ENCODE peak calls at places on chromosomes 13 and 19, in seven cellular contexts. A is HCT116, X is H1, R is SK-N-SH, H is HepG2, U is K562, P is GM12878. Q is an unnamed sample.

GRCh38 chr13:46058268-46058667 is 5.7 kb upstream of the ZC3H13 start:
- DNase-seq in P (no peak), R (no peak), U (no peak), A (no peak), H (no peak), X (no peak), Q (no peak)

GRCh38 chr19:41350735-41351338 is 2.9 kb downstream of the TGFB1 start:
- DNase-seq in U (peak; percentile 67), X (no peak), R (peak; percentile 16), A (no peak), P (no peak), H (no peak), Q (no peak)

GRCh38 chr13:63684822-63685221 is 2269.2 kb upstream of the PCDH20 start:
- DNase-seq in U (no peak), P (no peak), R (no peak), X (no peak), H (no peak), A (no peak), Q (no peak)

GRCh38 chr13:46622918-46623256 is 69.9 kb downstream of the LRCH1 start:
- DNase-seq in A (no peak), X (no peak), U (no peak), P (no peak), H (no peak), R (peak; percentile 71), Q (no peak)

GRCh38 chr19:27929399-27929798 is 1283.6 kb downstream of the UQCRFS1 start:
- DNase-seq in H (no peak), R (no peak), P (no peak), A (no peak), X (no peak), U (no peak), Q (no peak)

GRCh38 chr13:45799451-45799850 is 52.1 kb downstream of the SIAH3 start:
- DNase-seq in U (no peak), A (no peak), X (no peak), H (no peak), R (no peak), P (no peak), Q (no peak)

GRCh38 chr19:38686530-38686888 is 39.1 kb downstream of the ACTN4 start:
- DNase-seq in P (peak; percentile 53), X (no peak), U (peak; percentile 36), A (no peak), R (no peak), H (no peak), Q (no peak)

GRCh38 chr19:54905411-54905810 is 537 bp upstream of the NCR1 start:
- DNase-seq in R (no peak), P (no peak), H (no peak), U (no peak), X (no peak), A (no peak), Q (no peak)

GRCh38 chr19:43651758-43652545 is 12.3 kb upstream of the CADM4 start:
- DNase-seq in X (no peak), H (peak; percentile 75), U (peak; percentile 70), P (no peak), R (peak; percentile 72), A (no peak), Q (peak; percentile 84)

GRCh38 chr19:14577264-14577663 is 5.4 kb upstream of the NDUFB7 start:
- DNase-seq in R (no peak), U (no peak), A (no peak), H (no peak), X (no peak), P (no peak), Q (no peak)

GRCh38 chr13:63517376-63517775 is 2101.7 kb upstream of the PCDH20 start:
- DNase-seq in X (no peak), P (no peak), R (no peak), A (no peak), H (no peak), U (no peak), Q (no peak)

GRCh38 chr13:27789153-27789494 is 3.2 kb upstream of the GSX1 start:
- DNase-seq in P (no peak), H (no peak), A (no peak), U (no peak), X (no peak), R (no peak), Q (no peak)

GRCh38 chr13:104657196-104657595 is 1591.0 kb upstream of the SLC10A2 start:
- DNase-seq in P (no peak), A (no peak), H (no peak), U (no peak), X (no peak), R (no peak), Q (no peak)

GRCh38 chr13:75705395-75705794 is 69.3 kb downstream of the LMO7 start:
- DNase-seq in X (no peak), R (no peak), P (no peak), H (no peak), U (no peak), A (peak; percentile 95), Q (no peak)

GRCh38 chr13:65914707-65915106 is 1315.4 kb downstream of the PCDH9 start:
- DNase-seq in R (no peak), H (no peak), U (no peak), P (no peak), X (no peak), A (no peak), Q (no peak)

GRCh38 chr19:1950640-1951039 is 9.7 kb downstream of the CSNK1G2 start:
- DNase-seq in A (no peak), H (no peak), X (no peak), P (no peak), U (no peak), R (no peak), Q (no peak)

GRCh38 chr19:11296264-11296663 is 304 bp downstream of the TSPAN16 start:
- DNase-seq in P (no peak), H (no peak), U (no peak), A (no peak), R (no peak), X (no peak), Q (no peak)

GRCh38 chr13:94427313-94427712 is 52.2 kb downstream of the DCT start:
- DNase-seq in U (no peak), H (no peak), A (no peak), X (no peak), P (no peak), R (peak; percentile 40), Q (no peak)

GRCh38 chr13:69617587-69617986 is 490.0 kb upstream of the ATXN8OS start:
- DNase-seq in X (no peak), U (no peak), A (no peak), H (no peak), R (no peak), P (no peak), Q (no peak)

GRCh38 chr19:33301011-33301899 is 1.1 kb downstream of the CEBPA start:
- DNase-seq in P (no peak), U (no peak), A (no peak), R (peak; percentile 63), H (no peak), X (no peak), Q (peak; percentile 48)

GRCh38 chr19:4352701-4353121 is 9.3 kb downstream of the MPND start:
- DNase-seq in P (no peak), R (peak; percentile 88), A (no peak), X (no peak), U (peak; percentile 72), H (peak; percentile 47), Q (no peak)

GRCh38 chr19:55369651-55370304 is 485 bp downstream of the IL11 start:
- DNase-seq in X (no peak), U (peak; percentile 91), A (no peak), H (no peak), P (no peak), R (peak; percentile 96), Q (peak; percentile 51)

GRCh38 chr19:11554160-11554559 is 4.9 kb downstream of the ELOF1 start:
- DNase-seq in R (no peak), U (no peak), A (no peak), X (no peak), P (peak; percentile 45), H (no peak), Q (no peak)

GRCh38 chr13:25963681-25964080 is 88.1 kb downstream of the SHISA2 start:
- DNase-seq in P (no peak), R (peak; percentile 63), H (no peak), X (no peak), U (no peak), A (no peak), Q (no peak)
- TF ChIP-seq JUND in P (no peak), R (no peak), H (no peak), X (no peak), U (no peak), A (no peak), Q (no peak)

GRCh38 chr13:54185101-54185500 is 1156.5 kb downstream of the OLFM4 start:
- DNase-seq in X (no peak), U (no peak), A (no peak), R (no peak), H (no peak), P (no peak), Q (no peak)
- TF ChIP-seq JUND in X (no peak), U (no peak), A (no peak), R (no peak), H (no peak), P (no peak), Q (no peak)

GRCh38 chr19:49395581-49396407 is 7.7 kb downstream of the KASH5 start:
- DNase-seq in R (peak; percentile 9), H (no peak), P (no peak), U (no peak), X (no peak), A (no peak), Q (no peak)

GRCh38 chr19:49398931-49399330 is 10.9 kb downstream of the KASH5 start:
- DNase-seq in H (no peak), U (no peak), X (no peak), P (no peak), A (no peak), R (no peak), Q (no peak)

GRCh38 chr19:49393871-49394270 is 5.8 kb downstream of the KASH5 start:
- DNase-seq in U (no peak), R (no peak), P (no peak), H (no peak), X (no peak), A (no peak), Q (no peak)

GRCh38 chr19:49398001-49398615 is 10.1 kb downstream of the KASH5 start:
- DNase-seq in A (no peak), H (no peak), P (no peak), U (no peak), R (peak; percentile 9), X (no peak), Q (no peak)

DNA sequence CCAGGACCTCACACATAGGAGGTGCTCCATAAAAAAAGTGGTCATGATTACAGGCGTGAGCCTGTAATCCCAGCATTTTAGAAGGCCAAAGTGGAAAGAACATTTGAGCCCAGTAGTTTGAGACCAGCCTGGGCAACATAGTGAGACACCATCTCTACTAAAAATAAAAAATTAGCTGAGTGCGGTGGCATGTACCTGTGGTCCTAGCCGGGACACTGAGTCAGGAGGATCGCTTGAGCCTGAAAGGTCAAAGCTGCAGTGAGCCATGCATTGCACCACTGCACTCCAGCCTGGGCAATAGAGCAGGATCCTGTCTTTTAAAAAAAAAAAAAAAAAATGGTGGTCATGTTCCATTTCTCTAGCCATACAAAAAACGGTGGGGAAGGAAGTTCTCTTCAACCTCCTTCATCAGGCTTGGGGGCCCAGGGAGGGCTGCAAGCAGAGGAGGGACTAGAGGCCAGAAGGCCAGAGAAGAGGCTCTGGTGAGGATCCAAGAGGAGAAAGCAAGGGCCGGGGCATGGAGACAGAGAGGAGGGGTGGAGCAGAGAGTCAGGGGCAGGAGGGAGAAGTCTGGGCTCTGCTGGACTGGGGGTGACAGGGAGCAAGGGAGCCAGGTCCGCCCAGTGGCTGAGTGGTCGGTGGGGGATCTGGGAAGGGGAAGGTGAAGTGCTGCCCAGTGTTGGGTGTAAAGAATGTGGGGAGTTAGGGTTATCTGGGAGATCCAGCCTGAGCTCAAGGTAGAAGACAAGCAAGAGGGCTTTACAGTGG is 8.9 kb downstream of the KASH5 start:
- DNase-seq in U (no peak), R (peak; percentile 4), X (no peak), A (no peak), P (no peak), H (no peak), Q (no peak)
- TF ChIP-seq JUND in U (no peak), R (no peak), X (no peak), A (no peak), P (no peak), H (no peak), Q (no peak)

GRCh38 chr19:50494186-50495019 is 16.6 kb downstream of the JOSD2 start:
- DNase-seq in P (no peak), U (no peak), A (no peak), H (no peak), R (no peak), X (no peak), Q (no peak)
- TF ChIP-seq JUND in P (no peak), U (no peak), A (no peak), H (no peak), R (no peak), X (no peak), Q (no peak)

Q was measured in T47D.